ENCODE peak calls at places on chromosomes 1 and 21, in five cellular contexts. D, E, H, Z and N are unnamed samples.

GRCh38 chr1:207711285-207711684 is 40.6 kb upstream of the CD46 start:
- DNase-seq in E (no peak), D (no peak), H (no peak), Z (peak), N (no peak)

GRCh38 chr21:46157396-46157986 is 2.1 kb upstream of the FTCD start:
- DNase-seq in E (no peak), D (peak), H (no peak), Z (no peak), N (no peak)

GRCh38 chr21:43926196-43926595 is 61.2 kb downstream of the AGPAT3 start:
- DNase-seq in Z (no peak), D (no peak), E (no peak), H (peak), N (no peak)

GRCh38 chr1:245148069-245148468 is 6.7 kb upstream of the KIF26B start:
- DNase-seq in H (no peak), E (no peak), Z (no peak), D (no peak), N (no peak)

GRCh38 chr1:6447016-6447817 is 18.8 kb downstream of the TNFRSF25 start:
- DNase-seq in E (no peak), D (no peak), H (no peak), Z (no peak), N (peak)

GRCh38 chr1:246608616-246609376 is 42.5 kb downstream of the CNST start:
- DNase-seq in E (peak), Z (peak), D (peak), H (peak), N (no peak)

GRCh38 chr1:182603646-182604127 is 502 bp downstream of the RGS16 start:
- DNase-seq in Z (no peak), H (peak), E (no peak), D (no peak), N (no peak)

GRCh38 chr1:227390525-227390924 is 72.2 kb upstream of the CDC42BPA start:
- DNase-seq in E (no peak), Z (no peak), H (no peak), D (no peak), N (no peak)

GRCh38 chr1:73218995-73219546 is 936.7 kb upstream of the NEGR1 start:
- DNase-seq in E (no peak), H (no peak), Z (no peak), D (no peak), N (no peak)

GRCh38 chr21:45073301-45074047 is 906 bp upstream of the ADARB1 start:
- DNase-seq in D (no peak), H (no peak), E (no peak), Z (peak), N (peak)

GRCh38 chr1:7691557-7691956 is 79.5 kb upstream of the VAMP3 start:
- DNase-seq in E (no peak), Z (no peak), H (no peak), D (no peak), N (no peak)

GRCh38 chr1:99648107-99648506 is 2.2 kb downstream of the PALMD start:
- DNase-seq in E (no peak), H (peak), Z (no peak), D (peak), N (no peak)
- TF ChIP-seq CTCF in E (no peak), H (peak), Z (no peak), D (peak), N (peak)

DNA sequence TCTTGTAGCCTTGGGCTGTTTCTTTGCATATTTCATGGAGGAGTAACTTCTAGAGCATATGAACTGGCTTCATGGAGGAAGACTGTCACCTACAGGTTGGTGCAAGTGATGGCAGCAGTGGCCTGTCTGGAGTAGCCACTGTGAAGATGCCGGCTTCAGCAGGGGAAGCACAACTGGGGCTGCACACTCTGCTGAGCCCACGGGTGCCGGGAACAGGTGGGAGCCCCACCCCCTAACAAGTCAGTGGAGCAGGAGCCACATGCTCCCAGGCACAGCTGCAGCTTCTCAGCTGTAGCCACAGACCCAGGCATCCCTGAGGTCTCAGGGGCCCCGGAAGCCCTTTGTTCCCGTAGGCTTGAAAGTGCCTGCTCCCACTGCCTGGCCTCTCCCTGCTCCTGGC is 43.2 kb upstream of the C1orf185 start:
- DNase-seq in E (peak), Z (peak), D (no peak), H (no peak), N (no peak)
- TF ChIP-seq CTCF in E (peak), Z (peak), D (no peak), H (peak), N (peak)

GRCh38 chr1:109790735-109791494 is 27.2 kb upstream of the EPS8L3 start:
- DNase-seq in Z (peak), E (no peak), H (peak), D (peak), N (no peak)

GRCh38 chr1:109791495-109792040 is 27.8 kb upstream of the EPS8L3 start:
- DNase-seq in E (no peak), Z (no peak), H (peak), D (peak), N (no peak)

GRCh38 chr1:109793486-109794318 is 30.0 kb upstream of the EPS8L3 start:
- DNase-seq in H (peak), E (peak), D (peak), Z (peak), N (no peak)

GRCh38 chr1:109793089-109793485 is 29.4 kb upstream of the EPS8L3 start:
- DNase-seq in H (peak), E (no peak), D (peak), Z (no peak), N (no peak)

GRCh38 chr1:109792056-109792831 is 28.5 kb upstream of the EPS8L3 start:
- DNase-seq in E (peak), Z (peak), D (peak), H (peak), N (peak)
- TF ChIP-seq CTCF in E (peak), Z (peak), D (peak), H (no peak), N (no peak)

DNA sequence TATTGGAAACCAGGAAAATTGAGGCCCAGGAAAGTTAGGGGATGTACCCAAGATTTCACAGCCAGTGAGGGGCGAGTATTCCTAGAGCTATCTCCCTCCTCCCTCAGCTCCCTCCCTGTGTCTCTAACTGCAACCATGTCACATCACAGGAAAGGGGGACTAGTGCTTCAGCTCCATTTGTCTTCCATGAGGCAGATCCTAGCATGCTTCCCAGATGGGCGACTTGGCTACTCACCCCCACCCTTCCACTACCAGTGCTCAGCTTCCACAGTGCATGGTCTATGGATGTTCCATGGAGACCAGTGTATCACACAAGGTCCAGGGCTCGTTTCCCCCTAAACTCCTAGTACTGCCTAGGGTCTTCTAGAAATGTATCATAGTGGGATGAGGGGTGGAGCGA is 4.6 kb upstream of the SPRR4 start:
- DNase-seq in Z (no peak), H (no peak), D (no peak), E (no peak), N (no peak)
- TF ChIP-seq CTCF in Z (no peak), H (no peak), D (no peak), E (no peak), N (no peak)

GRCh38 chr1:63005812-63006211 is 221.9 kb downstream of the ATG4C start:
- DNase-seq in E (no peak), H (no peak), D (no peak), Z (no peak), N (no peak)

GRCh38 chr1:63000508-63000907 is 216.6 kb downstream of the ATG4C start:
- DNase-seq in E (no peak), Z (no peak), H (no peak), D (no peak), N (no peak)

GRCh38 chr1:63004868-63005267 is 220.9 kb downstream of the ATG4C start:
- DNase-seq in E (peak), H (no peak), D (no peak), Z (peak), N (no peak)
- TF ChIP-seq CTCF in E (no peak), H (no peak), D (no peak), Z (no peak), N (peak)

DNA sequence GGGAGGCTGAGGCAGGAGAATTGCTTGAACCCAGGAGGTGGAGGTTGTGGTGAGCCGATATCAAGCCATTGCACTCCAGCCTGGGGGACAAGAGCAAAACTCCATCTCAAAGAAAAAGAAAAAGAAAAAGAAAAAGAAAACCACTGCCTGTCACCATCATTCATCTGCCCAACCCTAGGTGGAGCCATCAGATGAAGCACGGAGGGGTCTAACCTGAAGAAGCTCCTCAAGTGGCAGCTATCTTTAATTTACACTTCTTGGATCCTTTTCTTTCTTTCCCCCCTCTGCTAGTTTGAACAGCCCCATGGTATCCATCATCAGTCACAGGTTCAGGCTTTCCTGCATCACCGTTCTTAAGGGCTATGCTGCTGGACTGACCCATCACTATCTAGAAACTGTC is 57.0 kb downstream of the PLEKHA6 start:
- DNase-seq in H (no peak), D (no peak), Z (no peak), E (no peak), N (no peak)
- TF ChIP-seq CTCF in H (no peak), D (no peak), Z (no peak), E (no peak), N (no peak)

DNA sequence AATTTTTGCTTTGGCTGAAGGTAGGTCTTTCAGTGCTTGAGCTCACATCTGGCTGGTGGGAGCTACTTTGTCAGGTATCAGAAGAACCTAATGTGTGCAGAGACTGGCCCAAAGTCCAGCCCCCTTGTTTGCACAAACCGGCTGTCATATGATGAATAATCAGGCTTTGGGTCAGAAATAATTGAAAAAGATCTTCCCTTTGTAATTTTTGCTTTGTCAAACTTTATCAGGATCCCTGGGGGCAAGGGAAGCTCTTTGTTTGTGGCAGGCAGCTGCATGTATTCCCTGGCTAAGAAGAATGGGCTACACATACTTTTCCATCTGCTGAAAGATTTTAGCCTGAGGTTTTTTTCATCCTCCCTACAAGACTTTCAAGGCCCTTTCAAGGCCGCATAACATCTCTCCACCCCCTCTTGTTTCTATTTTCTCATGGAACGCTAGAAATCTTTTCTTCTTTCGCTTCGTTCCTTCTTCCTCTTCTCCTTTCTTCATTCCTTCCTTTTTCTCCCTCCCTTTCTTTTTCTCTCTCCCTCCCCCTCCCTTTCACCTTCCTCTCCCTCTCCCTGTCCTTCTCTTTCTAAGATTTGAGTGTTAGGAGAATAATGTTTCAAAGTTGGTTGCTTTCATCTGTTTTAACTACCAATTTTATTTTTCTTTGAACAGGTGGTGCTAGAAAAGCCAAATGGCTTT is 25.5 kb downstream of the TUFT1 start:
- DNase-seq in E (no peak), H (no peak), D (no peak), Z (no peak), N (no peak)
- TF ChIP-seq CTCF in E (no peak), H (no peak), D (no peak), Z (no peak), N (no peak)

GRCh38 chr1:77316006-77316405 is 34.2 kb downstream of the AK5 start:
- DNase-seq in Z (peak), D (no peak), E (peak), H (no peak), N (no peak)

GRCh38 chr1:77316966-77317365 is 35.1 kb downstream of the AK5 start:
- DNase-seq in Z (peak), E (peak), D (no peak), H (no peak), N (no peak)

GRCh38 chr1:77308889-77309621 is 27.2 kb downstream of the AK5 start:
- DNase-seq in H (no peak), D (no peak), E (no peak), Z (no peak), N (no peak)

GRCh38 chr1:77319036-77319705 is 37.4 kb downstream of the AK5 start:
- DNase-seq in D (no peak), E (peak), H (no peak), Z (no peak), N (no peak)

DNA sequence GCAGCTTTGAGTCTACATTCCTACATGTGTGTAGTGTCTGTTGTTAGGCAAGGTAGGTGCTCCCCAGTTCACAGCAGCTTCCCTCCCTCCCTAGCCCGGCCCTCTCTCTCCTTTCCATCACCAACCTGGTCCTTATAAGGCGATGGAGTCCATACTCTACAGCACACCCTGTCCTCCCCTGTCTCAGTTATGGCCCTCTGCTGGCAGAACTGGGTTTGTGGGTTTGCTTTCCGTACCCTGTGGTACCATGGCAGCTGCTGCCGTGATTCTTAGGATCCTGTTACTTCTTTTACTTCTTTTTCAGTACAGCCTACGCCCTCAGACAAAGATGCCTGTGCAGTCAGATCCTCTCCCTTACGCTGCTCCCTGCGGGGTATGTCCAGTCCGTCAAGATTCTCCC is 31.7 kb downstream of the AK5 start:
- DNase-seq in E (no peak), Z (peak), D (no peak), H (no peak), N (no peak)
- TF ChIP-seq CTCF in E (peak), Z (peak), D (no peak), H (peak), N (peak)